ENCODE peak calls at places on chromosomes 16 and 17, in four cellular contexts. One of them, this sample, is unnamed.

GRCh38 chr17:75723201-75723930 is 2.1 kb downstream of the ITGB4 start:
- DNase-seq in prostate gland: peak
- DNase-seq in K562: no peak
- DNase-seq in lung: no peak
- DNase-seq in this sample: no peak

GRCh38 chr16:12410842-12411490 is 392.7 kb downstream of the CPPED1 start:
- DNase-seq in prostate gland: no peak
- DNase-seq in K562: no peak
- DNase-seq in lung: no peak
- DNase-seq in this sample: no peak

GRCh38 chr16:84648595-84649510 is 542 bp downstream of the KLHL36 start:
- DNase-seq in prostate gland: peak
- DNase-seq in K562: peak
- DNase-seq in lung: peak
- DNase-seq in this sample: peak

GRCh38 chr16:11325404-11326083 is 19.7 kb upstream of the RMI2 start:
- DNase-seq in prostate gland: no peak
- DNase-seq in K562: no peak
- DNase-seq in lung: no peak
- DNase-seq in this sample: peak

GRCh38 chr17:64145751-64146417 is 15.9 kb upstream of the ERN1 start:
- DNase-seq in prostate gland: peak
- DNase-seq in K562: peak
- DNase-seq in lung: peak
- DNase-seq in this sample: peak

GRCh38 chr17:78865682-78866390 is 25.2 kb upstream of the USP36 start:
- DNase-seq in prostate gland: peak
- DNase-seq in K562: peak
- DNase-seq in lung: peak
- DNase-seq in this sample: peak

GRCh38 chr17:30336369-30337171 is 2.7 kb upstream of the TMIGD1 start:
- DNase-seq in prostate gland: no peak
- DNase-seq in K562: peak
- DNase-seq in lung: peak
- DNase-seq in this sample: peak

GRCh38 chr17:55722742-55723487 is at the start of gene TMEM100:
- DNase-seq in prostate gland: no peak
- DNase-seq in K562: peak
- DNase-seq in lung: no peak
- DNase-seq in this sample: no peak

GRCh38 chr17:31857920-31858646 is 961 bp downstream of the COPRS start:
- DNase-seq in prostate gland: no peak
- DNase-seq in K562: no peak
- DNase-seq in lung: no peak
- DNase-seq in this sample: no peak

GRCh38 chr17:48498168-48498840 is 32.5 kb downstream of the HOXB1 start:
- DNase-seq in prostate gland: peak
- DNase-seq in K562: no peak
- DNase-seq in lung: no peak
- DNase-seq in this sample: no peak

DNA sequence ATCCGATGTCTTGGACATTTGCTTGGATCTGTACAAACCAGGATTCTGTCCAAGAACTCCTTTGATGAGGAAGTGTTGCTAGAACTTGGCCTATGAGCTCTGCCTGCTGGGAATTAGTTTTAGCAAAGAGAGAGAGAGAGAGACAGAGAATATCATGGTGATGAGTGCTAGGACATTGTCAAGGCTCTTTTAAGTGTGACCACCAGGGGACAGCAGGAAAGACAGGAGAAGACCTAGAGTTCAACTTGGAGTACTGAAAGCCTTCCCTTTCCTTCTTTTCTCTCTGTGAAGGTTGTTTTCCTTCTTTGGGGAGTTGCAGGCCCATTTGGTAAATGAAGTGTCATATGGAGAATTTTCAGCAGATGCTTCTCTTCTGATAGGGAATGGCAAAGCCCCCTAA is 389.2 kb upstream of the HSBP1 start:
- DNase-seq in prostate gland: no peak
- DNase-seq in K562: no peak
- DNase-seq in lung: no peak
- DNase-seq in this sample: no peak
- TF ChIP-seq CTCF in prostate gland: no peak
- TF ChIP-seq CTCF in K562: peak
- TF ChIP-seq CTCF in lung: no peak
- TF ChIP-seq CTCF in this sample: peak

GRCh38 chr16:19046062-19046461 is 21.4 kb upstream of the COQ7 start:
- DNase-seq in prostate gland: no peak
- DNase-seq in K562: no peak
- DNase-seq in lung: no peak
- DNase-seq in this sample: no peak
- H3K4me3 ChIP-seq in prostate gland: no peak
- H3K4me3 ChIP-seq in K562: no peak
- H3K4me3 ChIP-seq in lung: no peak
- H3K4me3 ChIP-seq in this sample: no peak

GRCh38 chr17:42555122-42555622 is 2.4 kb downstream of the HSD17B1 start:
- DNase-seq in prostate gland: no peak
- DNase-seq in K562: no peak
- DNase-seq in lung: no peak
- DNase-seq in this sample: no peak

GRCh38 chr17:42559076-42559475 is 2.9 kb upstream of the COASY start:
- DNase-seq in prostate gland: no peak
- DNase-seq in K562: no peak
- DNase-seq in lung: peak
- DNase-seq in this sample: no peak

GRCh38 chr17:42553866-42554249 is 1.1 kb downstream of the HSD17B1 start:
- DNase-seq in prostate gland: no peak
- DNase-seq in K562: no peak
- DNase-seq in lung: no peak
- DNase-seq in this sample: no peak

GRCh38 chr17:42553161-42553818 is 567 bp downstream of the HSD17B1 start:
- DNase-seq in prostate gland: no peak
- DNase-seq in K562: peak
- DNase-seq in lung: no peak
- DNase-seq in this sample: no peak

GRCh38 chr17:42554250-42555121 is 1.8 kb downstream of the HSD17B1 start:
- DNase-seq in prostate gland: peak
- DNase-seq in K562: peak
- DNase-seq in lung: peak
- DNase-seq in this sample: peak
- TF ChIP-seq CTCF in prostate gland: peak
- TF ChIP-seq CTCF in K562: no peak
- TF ChIP-seq CTCF in lung: no peak
- TF ChIP-seq CTCF in this sample: no peak

DNA sequence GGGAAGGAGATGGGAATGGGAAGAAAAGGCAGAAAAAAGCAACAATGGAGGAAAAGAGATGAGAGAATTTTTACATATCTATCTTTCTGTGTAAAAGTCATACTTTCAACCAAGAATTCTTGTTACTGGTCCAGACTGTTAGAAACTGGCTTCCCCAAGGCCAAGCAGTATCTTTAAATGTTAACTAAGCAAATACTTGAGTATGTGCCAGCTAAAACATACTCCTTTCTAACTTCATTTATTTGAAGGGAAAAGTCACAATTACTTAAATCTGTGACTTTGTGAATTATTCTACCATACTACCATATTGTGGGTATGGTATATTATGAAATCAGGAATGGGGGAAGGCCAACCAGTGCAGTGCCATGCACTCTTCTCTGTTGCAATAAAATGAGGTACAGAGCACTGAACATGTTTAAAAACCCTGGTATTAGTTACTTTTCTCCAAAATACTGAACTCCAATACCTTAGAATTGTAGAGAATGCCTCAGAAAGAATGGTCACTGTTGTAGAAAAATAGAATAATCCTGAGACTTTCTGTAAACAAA is 92.3 kb upstream of the C17orf78 start:
- DNase-seq in prostate gland: no peak
- DNase-seq in K562: no peak
- DNase-seq in lung: no peak
- DNase-seq in this sample: no peak
- H3K4me3 ChIP-seq in prostate gland: no peak
- H3K4me3 ChIP-seq in K562: no peak
- H3K4me3 ChIP-seq in lung: no peak
- H3K4me3 ChIP-seq in this sample: no peak

GRCh38 chr17:50380369-50381259 is 7.6 kb downstream of the EME1 start:
- DNase-seq in prostate gland: no peak
- DNase-seq in K562: no peak
- DNase-seq in lung: no peak
- DNase-seq in this sample: no peak

GRCh38 chr17:50382931-50383330 is 9.9 kb downstream of the EME1 start:
- DNase-seq in prostate gland: no peak
- DNase-seq in K562: no peak
- DNase-seq in lung: no peak
- DNase-seq in this sample: no peak

GRCh38 chr17:50379733-50380132 is 6.7 kb downstream of the EME1 start:
- DNase-seq in prostate gland: no peak
- DNase-seq in K562: no peak
- DNase-seq in lung: no peak
- DNase-seq in this sample: no peak

GRCh38 chr17:50381260-50381815 is 8.3 kb downstream of the EME1 start:
- DNase-seq in prostate gland: no peak
- DNase-seq in K562: no peak
- DNase-seq in lung: no peak
- DNase-seq in this sample: no peak

DNA sequence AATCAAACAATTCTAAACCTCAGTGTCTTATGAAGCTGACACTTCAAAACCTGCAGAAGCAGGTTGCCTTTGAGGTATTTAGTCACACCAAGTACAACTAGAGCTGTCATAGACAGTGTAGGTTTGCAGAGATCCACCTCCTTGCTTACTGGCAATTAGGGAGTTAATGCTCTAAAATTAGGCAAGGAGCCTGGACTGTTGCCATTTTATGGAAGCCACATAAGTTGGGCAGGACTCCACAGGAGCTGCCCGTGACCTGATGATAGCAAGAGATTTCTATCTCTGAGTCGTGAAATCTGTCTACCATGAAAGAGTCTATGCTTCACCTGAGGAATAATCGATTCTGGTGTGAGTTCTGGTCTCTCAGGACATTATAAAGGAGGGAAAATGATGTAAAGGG is 8.9 kb downstream of the EME1 start:
- DNase-seq in prostate gland: no peak
- DNase-seq in K562: no peak
- DNase-seq in lung: no peak
- DNase-seq in this sample: no peak
- TF ChIP-seq CTCF in prostate gland: no peak
- TF ChIP-seq CTCF in K562: no peak
- TF ChIP-seq CTCF in lung: no peak
- TF ChIP-seq CTCF in this sample: no peak

GRCh38 chr17:28550858-28551257 is 1.6 kb downstream of the UNC119 start:
- DNase-seq in prostate gland: no peak
- DNase-seq in K562: no peak
- DNase-seq in lung: no peak
- DNase-seq in this sample: no peak
- H3K4me3 ChIP-seq in prostate gland: no peak
- H3K4me3 ChIP-seq in K562: no peak
- H3K4me3 ChIP-seq in lung: no peak
- H3K4me3 ChIP-seq in this sample: peak

DNA sequence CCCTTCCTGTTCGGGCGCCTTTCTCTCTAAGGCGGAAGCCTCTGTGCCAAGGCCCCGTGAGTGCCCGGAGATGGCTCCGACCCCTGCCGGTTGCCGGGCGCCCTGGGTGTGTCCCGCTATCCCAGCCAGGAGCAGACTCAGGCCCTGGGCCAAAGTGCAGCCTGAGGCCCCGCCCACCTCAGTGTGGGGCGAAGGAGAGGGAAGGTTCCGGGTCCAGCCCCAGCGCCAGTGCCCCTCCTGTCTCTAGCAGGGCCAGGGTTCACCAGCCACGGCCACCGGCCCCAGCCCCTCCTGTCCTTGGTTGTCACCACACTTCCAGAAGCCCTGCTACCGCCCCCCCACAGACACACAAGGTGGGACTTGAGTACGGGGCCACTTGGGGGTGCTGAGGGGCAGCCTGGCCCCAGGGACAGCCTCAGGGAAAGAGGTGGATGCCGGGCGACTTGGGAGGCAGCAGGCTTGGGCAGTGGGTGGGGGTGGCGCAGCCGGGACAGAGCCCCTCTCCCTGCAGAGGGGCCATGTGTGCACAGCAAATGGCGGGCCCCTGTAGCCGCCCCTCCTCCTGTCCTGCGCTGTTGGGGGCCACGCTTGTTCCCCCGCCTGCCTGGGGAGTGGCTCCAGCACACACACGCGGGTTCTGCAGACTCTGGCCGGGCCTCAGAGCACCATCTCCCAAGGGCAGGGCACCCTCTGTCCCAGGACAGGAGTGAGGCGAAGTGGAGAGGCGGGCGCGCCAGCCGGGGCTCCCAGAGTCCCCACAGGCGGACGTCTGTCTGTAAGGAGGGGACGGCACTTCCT is 6.0 kb downstream of the C1QTNF8 start:
- DNase-seq in prostate gland: peak
- DNase-seq in K562: peak
- DNase-seq in lung: no peak
- DNase-seq in this sample: no peak
- TF ChIP-seq CTCF in prostate gland: peak
- TF ChIP-seq CTCF in K562: no peak
- TF ChIP-seq CTCF in lung: no peak
- TF ChIP-seq CTCF in this sample: no peak

GRCh38 chr17:81991684-81992513 is 14.5 kb downstream of the ASPSCR1 start:
- DNase-seq in prostate gland: peak
- DNase-seq in K562: no peak
- DNase-seq in lung: peak
- DNase-seq in this sample: no peak
- H3K4me3 ChIP-seq in prostate gland: no peak
- H3K4me3 ChIP-seq in K562: no peak
- H3K4me3 ChIP-seq in lung: no peak
- H3K4me3 ChIP-seq in this sample: no peak

This sample was measured in GM12865.